ENCODE peak calls at places on chromosomes 1 and 21, in five cellular contexts. W, R, G, V and Q are unnamed samples.

GRCh38 chr1:82628887-82629286 is 828.2 kb downstream of the ADGRL2 start:
- DNase-seq in R (no peak), V (no peak), G (no peak), W (no peak), Q (no peak)

GRCh38 chr1:96804649-96805048 is 83.1 kb downstream of the PTBP2 start:
- DNase-seq in W (no peak), G (no peak), V (no peak), R (no peak), Q (no peak)

GRCh38 chr1:85203573-85204169 is 2.9 kb upstream of the SYDE2 start:
- DNase-seq in W (no peak), V (no peak), R (no peak), G (no peak), Q (no peak)

GRCh38 chr1:72946901-72947505 is 664.7 kb upstream of the NEGR1 start:
- DNase-seq in G (no peak), V (no peak), W (no peak), R (no peak), Q (no peak)

GRCh38 chr1:11703357-11704225 is 12.1 kb downstream of the DRAXIN start:
- DNase-seq in W (no peak), V (no peak), R (no peak), G (no peak), Q (no peak)

GRCh38 chr21:32886339-32886738 is 114.8 kb upstream of the PAXBP1 start:
- DNase-seq in R (no peak), W (no peak), V (peak; percentile 1), G (no peak), Q (no peak)

GRCh38 chr1:50719126-50719525 is 240.9 kb downstream of the FAF1 start:
- DNase-seq in V (no peak), W (no peak), G (no peak), R (no peak), Q (no peak)

GRCh38 chr1:26761217-26761616 is 26.5 kb upstream of the PIGV start:
- DNase-seq in G (no peak), W (no peak), V (peak; percentile 33), R (no peak), Q (no peak)

GRCh38 chr21:46126321-46127238 is 28.7 kb downstream of the COL6A2 start:
- DNase-seq in R (peak; percentile 76), G (no peak), W (peak; percentile 67), V (no peak), Q (no peak)

GRCh38 chr1:93078935-93079654 is at the start of gene MTF2:
- DNase-seq in R (peak; percentile 95), W (peak; percentile 97), G (peak; percentile 93), V (peak; percentile 96), Q (peak; percentile 41)

GRCh38 chr1:84361796-84362195 is 36.5 kb upstream of the DNASE2B start:
- DNase-seq in V (no peak), W (no peak), R (no peak), G (no peak), Q (no peak)

GRCh38 chr1:211411639-211412038 is 80.3 kb downstream of the RD3 start:
- DNase-seq in G (no peak), R (no peak), V (no peak), W (no peak), Q (no peak)

GRCh38 chr1:9612162-9612845 is 23.6 kb downstream of the TMEM201 start:
- DNase-seq in W (no peak), V (no peak), G (no peak), R (no peak), Q (peak; percentile 23)

GRCh38 chr1:67646145-67647035 is 38.6 kb upstream of the GADD45A start:
- DNase-seq in V (no peak), W (no peak), R (no peak), G (peak; percentile 36), Q (no peak)

GRCh38 chr1:92511541-92511940 is 24.8 kb upstream of the GFI1 start:
- DNase-seq in G (no peak), V (no peak), R (no peak), W (no peak), Q (no peak)

GRCh38 chr1:17531682-17532487 is 7.6 kb upstream of the ARHGEF10L start:
- DNase-seq in V (no peak), W (peak; percentile 97), G (peak; percentile 80), R (peak; percentile 83), Q (no peak)

GRCh38 chr1:177703888-177704446 is 265.9 kb downstream of the SEC16B start:
- DNase-seq in W (no peak), V (no peak), R (no peak), G (no peak), Q (no peak)

GRCh38 chr1:93672069-93672468 is 9.6 kb downstream of the BCAR3 start:
- DNase-seq in G (no peak), V (peak; percentile 83), R (no peak), W (peak; percentile 87), Q (no peak)

GRCh38 chr1:93907718-93908117 is 1.5 kb downstream of the GCLM start:
- DNase-seq in R (no peak), G (no peak), V (peak; percentile 47), W (no peak), Q (no peak)

GRCh38 chr1:3740038-3740437 is 12.2 kb upstream of the CCDC27 start:
- DNase-seq in V (no peak), R (no peak), G (no peak), W (no peak), Q (no peak)

GRCh38 chr1:40973912-40974311 is 5.6 kb upstream of the CTPS1 start:
- DNase-seq in R (no peak), V (no peak), G (no peak), W (no peak), Q (no peak)

GRCh38 chr1:39410915-39411436 is 80.5 kb upstream of the BMP8A start:
- DNase-seq in W (peak; percentile 95), V (peak; percentile 74), R (peak; percentile 88), G (peak; percentile 88), Q (peak; percentile 75)

GRCh38 chr1:27979151-27979858 is 19.5 kb downstream of the XKR8 start:
- DNase-seq in W (no peak), R (no peak), G (no peak), V (peak; percentile 65), Q (no peak)

GRCh38 chr1:179314928-179315327 is 21.3 kb downstream of the SOAT1 start:
- DNase-seq in V (no peak), R (no peak), G (no peak), W (no peak), Q (no peak)

GRCh38 chr1:155006601-155007101 is 4.0 kb downstream of the ZBTB7B start:
- DNase-seq in W (no peak), R (no peak), G (no peak), V (peak; percentile 59), Q (no peak)

GRCh38 chr1:204494281-204495077 is at the start of gene PIK3C2B:
- DNase-seq in R (peak; percentile 92), V (peak; percentile 85), G (peak; percentile 72), W (peak; percentile 93), Q (peak; percentile 86)
- TF ChIP-seq POLR2A in R (no peak), V (peak; percentile 93), G (peak; percentile 65), W (peak; percentile 39), Q (peak; percentile 76)

DNA sequence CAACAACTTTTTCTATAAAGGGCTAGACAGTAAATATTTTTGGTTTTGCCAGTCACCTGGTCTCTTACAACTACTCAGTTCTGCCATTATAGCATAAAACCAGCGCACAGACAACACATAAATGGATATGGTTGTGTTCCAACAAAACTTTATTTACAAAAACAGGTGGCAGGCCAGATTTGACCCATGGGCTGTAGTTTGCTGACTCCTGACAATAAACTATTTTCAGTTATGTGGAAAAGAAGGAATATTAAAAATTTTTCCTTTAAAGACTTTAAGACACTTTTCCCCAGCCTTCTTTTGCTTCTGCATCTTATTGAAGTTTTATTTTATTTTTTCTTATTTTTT is 16.0 kb downstream of the EIF2D start:
- DNase-seq in W (no peak), G (no peak), R (no peak), V (no peak), Q (no peak)
- TF ChIP-seq POLR2A in W (no peak), G (no peak), R (no peak), V (no peak), Q (no peak)

GRCh38 chr1:52357397-52357796 is 8.6 kb downstream of the CC2D1B start:
- DNase-seq in V (no peak), G (no peak), R (no peak), W (no peak), Q (no peak)
- TF ChIP-seq POLR2A in V (no peak), G (no peak), R (no peak), W (no peak), Q (no peak)

GRCh38 chr1:161021168-161021958 is 411 bp upstream of the F11R start:
- DNase-seq in W (peak; percentile 75), G (peak; percentile 99), R (peak; percentile 92), V (peak; percentile 92), Q (peak; percentile 55)

GRCh38 chr1:161018631-161018930 is 2.4 kb downstream of the F11R start:
- DNase-seq in V (no peak), W (no peak), R (no peak), G (no peak), Q (no peak)

GRCh38 chr1:161020573-161021167 is at the start of gene F11R:
- DNase-seq in W (no peak), R (no peak), G (peak; percentile 45), V (peak; percentile 49), Q (no peak)

GRCh38 chr1:161019767-161020572 is 982 bp downstream of the F11R start:
- DNase-seq in R (no peak), G (peak; percentile 61), V (no peak), W (no peak), Q (no peak)

DNA sequence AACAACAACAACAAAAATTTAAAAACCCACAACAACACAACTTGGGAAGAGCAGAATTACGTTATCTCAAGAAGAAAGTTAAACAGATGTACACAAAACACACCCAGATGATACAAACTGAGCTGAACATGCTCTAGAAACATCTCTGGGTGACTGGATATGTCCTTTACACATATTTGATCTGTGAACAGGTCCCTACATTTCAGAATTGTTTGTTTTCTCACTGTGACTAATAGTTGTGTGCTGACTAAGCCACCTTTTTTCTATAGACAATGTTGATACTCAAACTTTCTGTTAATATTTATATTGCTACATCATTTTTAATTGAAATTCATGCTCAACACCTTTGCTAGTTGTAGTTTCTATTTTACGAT is 994 bp upstream of the F11R start:
- DNase-seq in G (no peak), R (no peak), W (no peak), V (peak; percentile 58), Q (no peak)
- TF ChIP-seq POLR2A in G (no peak), R (no peak), W (no peak), V (no peak), Q (no peak)